ENCODE peak calls at places on chromosome 9, in four cellular contexts. K is iPS DF 6.9, X is suprapubic skin, R is thoracic aorta. D is an unnamed sample. For H3K36me3, the result is how much of the 10 kb centered on the place peaks cover.

GRCh38 chr9:15333376-15333881 is 26.4 kb upstream of the TTC39B start:
- DNase-seq in X (no peak), K (no peak), R (no peak), D (no peak)

GRCh38 chr9:99511723-99512122 is 289.6 kb downstream of the SEC61B start:
- DNase-seq in K (no peak), X (no peak), R (no peak), D (no peak)

GRCh38 chr9:131769361-131769760 is 29.5 kb upstream of the RAPGEF1 start:
- DNase-seq in R (no peak), X (no peak), K (no peak), D (no peak)

GRCh38 chr9:108443741-108444140 is 412.0 kb downstream of the ACTL7B start:
- DNase-seq in X (no peak), R (no peak), K (no peak), D (no peak)

GRCh38 chr9:93594041-93594756 is 17.8 kb downstream of the PHF2 start:
- DNase-seq in R (no peak), K (no peak), X (peak), D (no peak)

GRCh38 chr9:6383551-6384225 is 29.3 kb upstream of the UHRF2 start:
- DNase-seq in X (no peak), K (no peak), R (no peak), D (no peak)

GRCh38 chr9:28120241-28121025 is 547.2 kb upstream of the C9orf72 start:
- DNase-seq in K (no peak), X (no peak), R (no peak), D (no peak)

GRCh38 chr9:73165911-73166310 is 14.2 kb downstream of the ANXA1 start:
- DNase-seq in K (no peak), X (no peak), R (no peak), D (no peak)

GRCh38 chr9:100352201-100352726 is 478 bp downstream of the TEX10 start:
- DNase-seq in R (no peak), K (no peak), X (peak), D (peak)

DNA sequence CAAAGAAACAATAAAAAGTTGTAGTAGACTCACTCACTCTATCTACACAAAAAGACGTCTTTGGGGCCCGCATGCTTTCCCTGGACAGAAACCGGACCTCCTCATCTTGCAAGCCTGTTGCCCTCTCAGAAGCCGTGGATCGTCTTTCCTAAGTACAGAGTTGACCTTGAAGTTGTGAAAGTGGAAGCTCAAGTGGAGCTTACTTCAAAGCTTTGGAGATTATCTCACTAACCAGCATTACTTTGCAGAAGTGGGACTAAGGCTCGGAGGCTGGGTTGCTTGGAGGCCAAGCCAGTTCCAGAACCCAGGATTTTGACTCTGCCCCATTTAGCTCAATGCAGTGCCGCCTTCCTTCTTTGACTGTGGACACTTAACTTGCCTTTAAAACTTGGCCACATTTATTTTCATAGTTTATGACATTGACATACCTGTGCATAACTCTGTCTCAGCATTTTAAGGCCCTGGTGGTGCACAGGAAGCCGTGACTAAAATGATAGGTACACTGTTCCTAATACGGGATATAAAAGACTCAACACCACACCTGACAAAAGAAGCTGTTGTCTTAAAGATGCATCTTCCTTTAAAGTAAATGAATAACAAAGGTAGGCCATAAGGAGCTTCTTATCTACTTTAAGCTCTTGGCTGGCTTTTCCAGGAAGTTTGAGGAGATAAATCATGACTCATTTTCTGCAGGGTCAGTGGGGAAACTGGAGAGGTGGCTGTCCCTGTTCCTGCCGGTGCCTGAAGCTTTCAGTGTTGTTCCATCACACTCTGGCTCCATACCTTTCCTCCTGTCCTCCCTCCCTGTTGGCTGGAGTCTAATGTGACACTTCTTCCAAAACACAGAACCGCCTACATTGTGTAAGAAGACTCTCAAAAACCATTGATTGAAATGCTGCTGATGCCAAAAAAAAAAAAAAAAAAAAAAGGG is 10.7 kb downstream of the SLC25A25 start:
- DNase-seq in X (no peak), K (no peak), R (no peak), D (no peak)
- H3K4me3 ChIP-seq in X (no peak), K (no peak), R (no peak), D (no peak)

DNA sequence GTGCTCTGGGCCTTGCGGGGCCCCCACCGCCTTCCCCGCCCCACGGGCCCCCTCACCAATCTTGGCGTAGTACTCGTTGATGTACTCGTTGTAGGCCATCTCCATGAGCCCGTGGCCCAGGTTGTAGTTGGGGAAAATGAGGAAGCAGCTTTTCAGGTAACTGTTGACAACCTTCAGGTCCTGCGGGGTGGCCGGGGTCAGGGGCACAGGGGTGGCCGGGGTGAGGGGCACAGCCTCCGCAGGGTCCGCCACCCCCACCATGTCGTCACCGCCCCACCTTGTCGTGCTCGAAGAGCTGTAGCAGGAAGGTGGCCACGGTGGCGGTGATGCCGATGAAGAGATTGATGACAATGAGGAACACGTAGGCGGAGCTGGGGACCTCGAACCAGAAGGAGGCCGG is 14.8 kb upstream of the CLIC3 start:
- DNase-seq in R (no peak), X (no peak), K (no peak), D (no peak)
- H3K36me3 ChIP-seq in R (under half), X (half or more), K (under half), D (under half)

GRCh38 chr9:33651125-33651524 is 127.1 kb downstream of the ANKRD18B start:
- DNase-seq in K (peak), X (no peak), R (no peak), D (no peak)

GRCh38 chr9:33649463-33649862 is 125.4 kb downstream of the ANKRD18B start:
- DNase-seq in K (no peak), X (no peak), R (no peak), D (no peak)
- H3K27ac ChIP-seq in K (no peak), X (no peak), R (no peak), D (no peak)

GRCh38 chr9:77021928-77022782 is 2.7 kb downstream of the FOXB2 start:
- DNase-seq in R (no peak), X (no peak), K (no peak), D (no peak)
- H3K4me3 ChIP-seq in R (no peak), X (peak), K (no peak), D (no peak)

D was measured in tibial artery.